ENCODE peak calls at places on chromosomes 11 and 22, in ten cellular contexts. D is HFFc6, M is endothelial cell, I is testis, U is OCI-LY7, P is cardiac fibroblast, Y is astrocyte of the cerebellum, F is transverse colon, B is bronchial epithelial cell, X is AG04450. L is an unnamed sample.

GRCh38 chr11:67238894-67239794 is 27.1 kb upstream of the GRK2 start:
- DNase-seq in D (no peak), M (no peak), I (no peak), U (no peak), P (peak; percentile 26), Y (no peak), F (no peak), B (peak; percentile 57), X (no peak), L (no peak)

GRCh38 chr11:132576706-132577105 is 955.6 kb downstream of the OPCML start:
- DNase-seq in D (peak; percentile 87), M (no peak), I (no peak), U (no peak), P (peak; percentile 91), Y (peak; percentile 65), F (no peak), B (peak; percentile 14), X (peak; percentile 82), L (no peak)

GRCh38 chr11:76250520-76251222 is 44.4 kb upstream of the WNT11 start:
- DNase-seq in D (no peak), M (no peak), I (no peak), U (no peak), P (no peak), Y (no peak), F (no peak), B (no peak), X (no peak), L (no peak)

GRCh38 chr22:37504964-37505363 is 14.3 kb downstream of the CARD10 start:
- DNase-seq in D (no peak), M (no peak), I (no peak), U (no peak), P (no peak), Y (no peak), F (no peak), B (no peak), X (no peak), L (no peak)

GRCh38 chr22:17897864-17898263 is 123.6 kb upstream of the BID start:
- DNase-seq in D (no peak), M (no peak), I (no peak), U (no peak), P (no peak), Y (no peak), F (no peak), B (no peak), X (no peak), L (no peak)

GRCh38 chr11:36130401-36130800 is 158.8 kb downstream of the COMMD9 start:
- DNase-seq in D (peak; percentile 14), M (no peak), I (no peak), U (no peak), P (no peak), Y (no peak), F (no peak), B (peak; percentile 69), X (peak; percentile 24), L (no peak)

GRCh38 chr22:49634006-49634772 is 193.5 kb downstream of the BRD1 start:
- DNase-seq in D (no peak), M (no peak), I (peak; percentile 89), U (no peak), P (no peak), Y (no peak), F (no peak), B (no peak), X (no peak), L (no peak)

GRCh38 chr11:130449996-130450419 is 1.6 kb downstream of the ADAMTS15 start:
- DNase-seq in D (no peak), M (peak; percentile 68), I (peak; percentile 88), U (no peak), P (peak; percentile 94), Y (peak; percentile 72), F (peak; percentile 77), B (no peak), X (no peak), L (peak; percentile 71)

GRCh38 chr11:94776351-94777321 is 8.5 kb downstream of the AMOTL1 start:
- DNase-seq in D (peak; percentile 49), M (no peak), I (no peak), U (no peak), P (peak; percentile 46), Y (peak; percentile 48), F (no peak), B (peak; percentile 77), X (no peak), L (no peak)

GRCh38 chr22:35313311-35314121 is 13.8 kb downstream of the TOM1 start:
- DNase-seq in D (peak; percentile 96), M (no peak), I (no peak), U (no peak), P (peak; percentile 80), Y (peak; percentile 26), F (no peak), B (peak; percentile 77), X (peak; percentile 26), L (no peak)

GRCh38 chr11:127003260-127003981 is 2.9 kb upstream of the KIRREL3 start:
- DNase-seq in D (peak; percentile 44), M (peak; percentile 69), I (peak; percentile 45), U (no peak), P (no peak), Y (no peak), F (no peak), B (no peak), X (no peak), L (peak; percentile 63)
- TF ChIP-seq CTCF in D (peak; percentile 74), M (peak; percentile 37), I (no peak), U (peak; percentile 8), P (no peak), Y (peak; percentile 27), F (no peak), B (no peak), X (peak; percentile 49), L (peak; percentile 59)

DNA sequence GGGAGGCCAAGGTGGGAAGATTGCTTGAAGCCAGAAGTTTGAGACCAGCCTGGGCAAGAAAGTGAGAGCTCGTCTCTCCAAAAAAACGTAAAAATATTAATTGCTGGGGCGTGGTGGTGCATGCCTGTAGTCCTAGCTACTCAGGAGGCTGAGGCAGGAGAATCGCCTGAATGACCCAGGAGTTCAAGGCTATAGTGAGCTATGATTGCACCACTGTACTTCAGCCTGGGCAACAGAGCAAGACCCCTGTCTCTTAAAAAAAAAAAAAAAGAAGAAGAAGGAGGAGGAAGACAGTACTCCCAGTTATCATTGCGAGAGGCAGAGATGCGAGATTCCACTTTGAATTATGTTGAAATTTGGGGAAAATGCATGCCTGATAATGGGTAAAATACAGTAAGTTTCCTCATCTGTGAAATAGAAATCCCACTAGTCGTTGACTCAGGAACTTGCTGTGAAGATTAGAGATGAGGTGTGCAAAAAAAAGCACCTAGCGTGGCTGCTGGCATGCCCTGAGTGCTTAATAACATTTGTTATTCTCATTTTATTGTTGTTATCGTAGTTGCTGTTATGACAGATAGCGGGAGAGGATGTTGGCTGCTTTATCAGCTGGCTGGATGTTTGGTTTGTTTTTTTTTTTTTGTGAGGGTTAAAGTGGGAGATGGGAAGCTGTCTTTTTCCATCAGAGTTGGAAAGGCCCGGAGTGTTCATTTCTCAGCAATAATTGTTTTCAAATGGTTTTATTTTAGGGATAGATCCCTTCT is 33.5 kb downstream of the BCR start:
- DNase-seq in D (no peak), M (no peak), I (no peak), U (no peak), P (no peak), Y (no peak), F (no peak), B (no peak), X (no peak), L (no peak)
- TF ChIP-seq CTCF in D (no peak), M (no peak), I (no peak), U (no peak), P (no peak), Y (no peak), F (no peak), B (no peak), X (no peak), L (no peak)

GRCh38 chr22:28951969-28952521 is 68.7 kb downstream of the ZNRF3 start:
- DNase-seq in D (peak; percentile 24), M (no peak), I (peak; percentile 77), U (no peak), P (peak; percentile 59), Y (peak; percentile 90), F (peak; percentile 17), B (no peak), X (no peak), L (no peak)
- TF ChIP-seq CTCF in D (no peak), M (no peak), I (peak; percentile 17), U (no peak), P (peak; percentile 14), Y (peak; percentile 49), F (peak; percentile 9), B (no peak), X (no peak), L (no peak)

DNA sequence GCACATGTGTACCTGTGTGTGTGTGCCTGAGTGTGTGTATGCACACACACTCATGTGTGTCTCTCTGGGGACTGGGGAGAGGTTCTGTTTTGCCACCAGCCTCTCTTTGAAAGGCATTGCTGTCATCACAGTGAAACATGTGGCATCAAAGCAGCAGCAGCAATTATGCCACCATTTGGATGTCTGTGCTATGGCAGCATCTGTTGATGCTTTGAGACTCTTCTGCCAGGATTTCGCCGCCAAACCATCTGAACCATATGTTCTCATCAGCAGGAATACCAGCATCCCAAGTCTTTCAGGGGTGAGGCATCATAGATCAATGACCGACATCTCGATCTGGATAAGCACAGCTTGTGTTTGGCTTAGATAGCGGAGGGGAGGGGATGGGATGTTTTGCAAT is 168.6 kb downstream of the FAT3 start:
- DNase-seq in D (no peak), M (no peak), I (no peak), U (no peak), P (no peak), Y (no peak), F (no peak), B (no peak), X (no peak), L (no peak)
- TF ChIP-seq CTCF in D (no peak), M (no peak), I (no peak), U (no peak), P (no peak), Y (no peak), F (no peak), B (no peak), X (no peak), L (no peak)

GRCh38 chr22:24437820-24438328 is 10.5 kb downstream of the ADORA2A start:
- DNase-seq in D (peak; percentile 72), M (no peak), I (no peak), U (peak; percentile 89), P (no peak), Y (no peak), F (no peak), B (peak; percentile 39), X (no peak), L (no peak)
- TF ChIP-seq CTCF in D (peak; percentile 70), M (no peak), I (no peak), U (peak; percentile 81), P (peak; percentile 8), Y (peak; percentile 21), F (no peak), B (peak; percentile 14), X (peak; percentile 19), L (no peak)